ENCODE peak calls at places on chromosomes 4 and X, in seven cellular contexts. T is SJSA1; H is heart right ventricle; P is NCI-H1092 treated with DMSO at 0.1 percent for 48 hours; Q is left ventricle myocardium inferior; S is upper lobe of left lung; E is CD8-positive, alpha-beta T cell. W is an unnamed sample.

GRCh38 chrX:131746491-131746968 is 202.7 kb downstream of the OR13H1 start:
- DNase-seq in T (peak), S (no peak), Q (no peak), P (peak), H (peak), E (no peak), W (peak)

GRCh38 chr4:174201898-174202297 is 81.6 kb downstream of the FBXO8 start:
- DNase-seq in Q (no peak), S (no peak), H (no peak), E (no peak), T (no peak), P (no peak), W (no peak)

GRCh38 chrX:39096599-39096998 is 295.3 kb downstream of the MID1IP1 start:
- DNase-seq in H (no peak), P (no peak), T (no peak), E (no peak), Q (no peak), S (no peak), W (no peak)

GRCh38 chrX:125005863-125006262 is 313.8 kb upstream of the TEX13C start:
- DNase-seq in H (no peak), P (no peak), Q (no peak), T (no peak), S (no peak), E (no peak), W (no peak)

GRCh38 chr4:124415206-124415605 is 297.3 kb downstream of the ANKRD50 start:
- DNase-seq in S (no peak), T (no peak), Q (no peak), P (no peak), H (no peak), E (no peak), W (no peak)

GRCh38 chr4:161702287-161702686 is 461.5 kb downstream of the FSTL5 start:
- DNase-seq in T (no peak), Q (no peak), E (no peak), S (no peak), P (no peak), H (no peak), W (no peak)

GRCh38 chr4:108303488-108304177 is 134.9 kb upstream of the LEF1 start:
- DNase-seq in E (no peak), P (no peak), T (peak), Q (no peak), S (no peak), H (no peak), W (no peak)

GRCh38 chr4:163542275-163542674 is 47.8 kb downstream of the TMA16 start:
- DNase-seq in E (no peak), T (peak), H (no peak), P (no peak), S (no peak), Q (no peak), W (no peak)

GRCh38 chrX:50333308-50333707 is 128.7 kb downstream of the CCNB3 start:
- DNase-seq in E (no peak), H (no peak), P (peak), S (no peak), T (no peak), Q (no peak), W (no peak)

GRCh38 chr4:150209140-150209829 is 131.0 kb downstream of the DCLK2 start:
- DNase-seq in P (peak), S (no peak), E (no peak), T (peak), Q (peak), H (peak), W (no peak)

GRCh38 chr4:15027921-15028435 is 25.7 kb downstream of the CPEB2 start:
- DNase-seq in Q (no peak), E (no peak), T (no peak), P (no peak), S (no peak), H (no peak), W (no peak)

GRCh38 chrX:64642482-64642881 is 247.2 kb upstream of the MTMR8 start:
- DNase-seq in Q (no peak), E (no peak), H (no peak), T (no peak), P (no peak), S (no peak), W (no peak)

GRCh38 chr4:141134051-141134450 is 782 bp upstream of the RNF150 start:
- DNase-seq in P (no peak), E (no peak), T (peak), Q (no peak), H (no peak), S (no peak), W (peak)

GRCh38 chrX:8663325-8663724 is 68.6 kb downstream of the ANOS1 start:
- DNase-seq in E (no peak), T (no peak), H (no peak), P (no peak), S (no peak), Q (no peak), W (no peak)

GRCh38 chr4:57548856-57549255 is 438.7 kb upstream of the IGFBP7 start:
- DNase-seq in E (no peak), P (no peak), T (no peak), Q (no peak), H (no peak), S (no peak), W (no peak)

GRCh38 chr4:16582526-16582925 is 315.9 kb downstream of the LDB2 start:
- DNase-seq in P (no peak), S (no peak), Q (no peak), H (no peak), E (no peak), T (no peak), W (no peak)

GRCh38 chr4:155667538-155668511 is 1.2 kb downstream of the GUCY1A1 start:
- DNase-seq in Q (peak), E (no peak), H (peak), P (no peak), S (peak), T (peak), W (no peak)

GRCh38 chr4:117771647-117772337 is 262.5 kb upstream of the NDST3 start:
- DNase-seq in T (no peak), P (no peak), S (no peak), H (no peak), Q (no peak), E (no peak), W (no peak)

GRCh38 chrX:135087867-135088266 is 32.5 kb downstream of the ETDB start:
- DNase-seq in T (no peak), H (no peak), S (no peak), Q (no peak), P (no peak), E (no peak), W (no peak)

GRCh38 chr4:153465922-153466636 is at the start of gene TMEM131L:
- DNase-seq in H (peak), P (peak), S (peak), Q (peak), T (peak), E (peak), W (peak)

GRCh38 chr4:123418486-123418931 is 21.9 kb downstream of the SPRY1 start:
- DNase-seq in S (no peak), E (no peak), P (peak), T (peak), H (peak), Q (no peak), W (peak)

GRCh38 chrX:41333744-41333993 is 293 bp upstream of the DDX3X start:
- DNase-seq in S (no peak), Q (no peak), H (peak), E (no peak), P (peak), T (peak), W (peak)

GRCh38 chr4:102343964-102344519 is 1.2 kb downstream of the SLC39A8 start:
- DNase-seq in P (no peak), H (no peak), T (no peak), E (no peak), Q (no peak), S (no peak), W (peak)

GRCh38 chr4:84433603-84434232 is 65.4 kb downstream of the NKX6-1 start:
- DNase-seq in P (no peak), Q (no peak), T (no peak), H (no peak), E (no peak), S (no peak), W (no peak)

GRCh38 chr4:26248647-26249046 is 72.2 kb upstream of the RBPJ start:
- DNase-seq in Q (no peak), T (no peak), H (peak), P (peak), E (no peak), S (no peak), W (no peak)

GRCh38 chr4:158613046-158613445 is 58.6 kb downstream of the C4orf46 start:
- DNase-seq in P (no peak), T (no peak), S (no peak), Q (no peak), H (no peak), E (no peak), W (no peak)

GRCh38 chr4:173560896-173561295 is 30.9 kb upstream of the HAND2 start:
- DNase-seq in E (no peak), T (no peak), H (no peak), P (no peak), Q (no peak), S (no peak), W (no peak)

GRCh38 chr4:37023504-37023903 is 221.0 kb upstream of the NWD2 start:
- DNase-seq in P (no peak), E (no peak), T (no peak), S (no peak), H (no peak), Q (no peak), W (no peak)

W was measured in DMS153.